ENCODE peak calls at places on chromosomes 12 and 14, in five cellular contexts. Y, H, C, Z and S are unnamed samples.

GRCh38 chr12:130661501-130662255 is 54.4 kb downstream of the RIMBP2 start:
- DNase-seq in H (no peak), Y (no peak), Z (no peak), C (no peak), S (no peak)

GRCh38 chr12:92573104-92573503 is 129.7 kb upstream of the PLEKHG7 start:
- DNase-seq in H (no peak), C (no peak), Z (no peak), Y (no peak), S (no peak)

GRCh38 chr14:75446447-75446846 is 18.6 kb downstream of the JDP2 start:
- DNase-seq in Z (no peak), C (no peak), H (no peak), Y (no peak), S (no peak)

GRCh38 chr14:93027810-93028723 is 87.7 kb downstream of the ITPK1 start:
- DNase-seq in Z (no peak), C (no peak), H (no peak), Y (no peak), S (no peak)

GRCh38 chr12:94793191-94793595 is 142.8 kb upstream of the TMCC3 start:
- DNase-seq in Z (no peak), C (no peak), Y (no peak), H (no peak), S (no peak)

GRCh38 chr12:132393245-132393795 is 63.9 kb upstream of the GALNT9 start:
- DNase-seq in Y (no peak), C (no peak), Z (peak; percentile 45), H (peak; percentile 27), S (no peak)

GRCh38 chr12:25648460-25648859 is 95.4 kb upstream of the LMNTD1 start:
- DNase-seq in Z (peak; percentile 93), C (no peak), Y (peak; percentile 48), H (no peak), S (no peak)

GRCh38 chr12:116172224-116172849 is 105.2 kb downstream of the MED13L start:
- DNase-seq in Z (no peak), C (peak; percentile 22), H (no peak), Y (no peak), S (no peak)

GRCh38 chr14:71478542-71478941 is 453.7 kb upstream of the RGS6 start:
- DNase-seq in C (no peak), Y (no peak), H (no peak), Z (peak; percentile 58), S (no peak)

GRCh38 chr12:6821271-6821673 is 349 bp upstream of the GPR162 start:
- DNase-seq in Y (peak; percentile 51), C (no peak), Z (peak; percentile 41), H (peak; percentile 67), S (no peak)

GRCh38 chr12:26530461-26530860 is 302.5 kb downstream of the ITPR2 start:
- DNase-seq in H (no peak), Z (no peak), Y (no peak), C (no peak), S (no peak)

GRCh38 chr12:26643532-26644315 is 189.3 kb downstream of the ITPR2 start:
- DNase-seq in Z (no peak), Y (no peak), H (no peak), C (no peak), S (no peak)

GRCh38 chr12:127052491-127053232 is 1214.3 kb upstream of the TMEM132C start:
- DNase-seq in Y (no peak), Z (peak; percentile 75), H (no peak), C (no peak), S (no peak)

GRCh38 chr14:74084277-74085046 is at the start of the genes ALDH6A1 and LIN52:
- DNase-seq in H (peak; percentile 99), C (peak; percentile 100), Z (peak; percentile 100), Y (peak; percentile 99), S (peak; percentile 100)

GRCh38 chr12:52249041-52249461 is 16.0 kb downstream of the KRT7 start:
- DNase-seq in Y (no peak), H (no peak), C (no peak), Z (peak; percentile 58), S (no peak)

GRCh38 chr12:98752726-98753125 is 107.6 kb downstream of the APAF1 start:
- DNase-seq in Z (peak; percentile 85), C (no peak), Y (no peak), H (no peak), S (no peak)

GRCh38 chr14:27243360-27243759 is 645.5 kb upstream of the NOVA1 start:
- DNase-seq in C (no peak), H (no peak), Z (no peak), Y (no peak), S (no peak)

GRCh38 chr12:3200032-3200617 is 122.9 kb downstream of the TSPAN9 start:
- DNase-seq in C (no peak), Z (no peak), H (no peak), Y (no peak), S (peak; percentile 9)

GRCh38 chr12:46222642-46223041 is 46.2 kb downstream of the SLC38A1 start:
- DNase-seq in Y (no peak), C (no peak), H (no peak), Z (no peak), S (no peak)

GRCh38 chr12:131137836-131138637 is 184.3 kb downstream of the ADGRD1 start:
- DNase-seq in H (no peak), Z (no peak), Y (no peak), C (no peak), S (no peak)

GRCh38 chr14:70924521-70924920 is 17.3 kb downstream of the PCNX1 start:
- DNase-seq in C (no peak), Y (no peak), Z (no peak), H (no peak), S (no peak)

GRCh38 chr14:32252030-32252670 is 49.1 kb upstream of the RNU6-8 start:
- DNase-seq in C (peak; percentile 42), Z (peak; percentile 71), Y (peak; percentile 78), H (no peak), S (peak; percentile 83)

GRCh38 chr12:19915392-19916192 is 452.7 kb upstream of the PDE3A start:
- DNase-seq in Z (peak; percentile 44), C (no peak), H (no peak), Y (peak; percentile 68), S (peak; percentile 56)

GRCh38 chr14:96634481-96634880 is 132.3 kb downstream of the PAPOLA start:
- DNase-seq in Z (peak; percentile 35), Y (no peak), C (no peak), H (no peak), S (no peak)

GRCh38 chr14:104984056-104984894 is 1.3 kb upstream of the CLBA1 start:
- DNase-seq in H (no peak), C (no peak), Y (no peak), Z (no peak), S (no peak)

GRCh38 chr14:102778616-102779351 is 1.5 kb downstream of the TRAF3 start:
- DNase-seq in Y (no peak), C (no peak), Z (no peak), H (no peak), S (peak; percentile 17)

GRCh38 chr12:11269607-11270006 is at the start of gene PRB3:
- DNase-seq in C (no peak), Y (no peak), H (no peak), Z (no peak), S (no peak)

GRCh38 chr14:99169776-99170356 is 102.1 kb downstream of the BCL11B start:
- DNase-seq in C (no peak), H (no peak), Y (no peak), Z (no peak), S (no peak)

GRCh38 chr14:42047421-42048045 is 440.9 kb downstream of the LRFN5 start:
- DNase-seq in Z (peak; percentile 22), H (no peak), Y (no peak), C (no peak), S (no peak)

GRCh38 chr12:55385911-55386310 is 14.4 kb upstream of the OR6C65 start:
- DNase-seq in C (no peak), H (no peak), Y (no peak), Z (no peak), S (no peak)

GRCh38 chr12:104672501-104673265 is 215.9 kb downstream of the CHST11 start:
- DNase-seq in Z (peak; percentile 80), H (no peak), C (no peak), Y (no peak), S (no peak)

GRCh38 chr14:51419685-51420084 is 179.6 kb downstream of the TMX1 start:
- DNase-seq in H (no peak), Z (no peak), Y (no peak), C (peak; percentile 2), S (no peak)

GRCh38 chr12:93895096-93895460 is 217.9 kb downstream of the CRADD start:
- DNase-seq in H (no peak), Z (peak; percentile 64), Y (no peak), C (no peak), S (no peak)

GRCh38 chr14:55957950-55958349 is 160.3 kb upstream of the PELI2 start:
- DNase-seq in Y (no peak), H (no peak), Z (no peak), C (no peak), S (no peak)

GRCh38 chr12:132185698-132186097 is 41.4 kb downstream of the NOC4L start:
- DNase-seq in Z (no peak), H (no peak), Y (no peak), C (no peak), S (no peak)